ENCODE peak calls at places on chromosome 4, in seven cellular contexts. H is activated T-cell treated with anti-CD3 and anti-CD28 coated beads for 1 hour; C is HT1080; N is left colon; F is effector memory CD8-positive, alpha-beta T cell; M is RWPE1; Z is NCI-H748 treated with DMSO at 0.1 percent for 48 hours. B is an unnamed sample.

GRCh38 chr4:47855350-47855749 is 17.5 kb upstream of the CORIN start:
- DNase-seq in N (no peak), C (no peak), F (no peak), H (no peak), M (no peak), Z (no peak), B (peak)

GRCh38 chr4:73528171-73528570 is 46.6 kb downstream of the AFM start:
- DNase-seq in M (no peak), C (no peak), N (no peak), Z (no peak), F (no peak), H (no peak), B (no peak)

GRCh38 chr4:91319869-91320268 is 983.9 kb upstream of the GRID2 start:
- DNase-seq in H (no peak), M (no peak), C (no peak), F (no peak), Z (peak), N (no peak), B (no peak)

GRCh38 chr4:119676101-119676500 is 47.5 kb upstream of the PDE5A start:
- DNase-seq in M (no peak), F (no peak), C (no peak), Z (no peak), H (no peak), N (no peak), B (no peak)

GRCh38 chr4:61994036-61994435 is 793.9 kb downstream of the ADGRL3 start:
- DNase-seq in C (peak), Z (no peak), H (no peak), F (no peak), M (no peak), N (no peak), B (peak)

GRCh38 chr4:127540497-127541026 is 92.2 kb upstream of the INTU start:
- DNase-seq in N (no peak), H (no peak), M (no peak), Z (no peak), C (no peak), F (no peak), B (no peak)

GRCh38 chr4:52853351-52853750 is 8.8 kb upstream of the RASL11B start:
- DNase-seq in C (no peak), N (no peak), H (no peak), F (no peak), Z (no peak), M (peak), B (peak)

GRCh38 chr4:8294036-8294435 is 24.5 kb downstream of the HTRA3 start:
- DNase-seq in C (no peak), F (no peak), Z (no peak), H (no peak), M (no peak), N (no peak), B (no peak)

GRCh38 chr4:65050786-65051185 is 619.5 kb downstream of the EPHA5 start:
- DNase-seq in F (no peak), N (no peak), M (no peak), Z (no peak), H (no peak), C (no peak), B (no peak)

GRCh38 chr4:185709802-185710486 is 102.0 kb downstream of the SORBS2 start:
- DNase-seq in F (no peak), C (no peak), H (no peak), Z (no peak), M (no peak), N (no peak), B (peak)

GRCh38 chr4:105158837-105159236 is 12.2 kb downstream of the TET2 start:
- DNase-seq in F (no peak), Z (no peak), C (no peak), M (no peak), H (no peak), N (no peak), B (no peak)

GRCh38 chr4:151675366-151676060 is 85.3 kb downstream of the GATB start:
- DNase-seq in H (no peak), F (no peak), Z (no peak), N (no peak), M (no peak), C (no peak), B (no peak)

GRCh38 chr4:1898681-1899080 is 27.5 kb downstream of the NSD2 start:
- DNase-seq in Z (no peak), M (no peak), N (no peak), H (no peak), F (no peak), C (no peak), B (no peak)